ENCODE peak calls at places on chromosomes 16 and 17, in eight cellular contexts. O, Q, S, F, C, G, D and Y are unnamed samples.

GRCh38 chr17:81049973-81050551 is 15.1 kb downstream of the BAIAP2 start:
- DNase-seq in O (no peak), Q (peak), S (peak), F (no peak), C (no peak), G (peak), D (no peak), Y (no peak)

GRCh38 chr16:28915181-28915580 is 9.9 kb downstream of the RABEP2 start:
- DNase-seq in O (no peak), Q (peak), S (peak), F (no peak), C (no peak), G (peak), D (no peak), Y (peak)

GRCh38 chr16:69073181-69073669 is 32.2 kb upstream of the HAS3 start:
- DNase-seq in O (no peak), Q (peak), S (peak), F (no peak), C (no peak), G (peak), D (no peak), Y (peak)

GRCh38 chr17:52383493-52384100 is 225.1 kb upstream of the CA10 start:
- DNase-seq in O (peak), Q (peak), S (peak), F (no peak), C (no peak), G (peak), D (no peak), Y (no peak)

GRCh38 chr17:29884995-29885394 is 45.0 kb downstream of the SSH2 start:
- DNase-seq in O (no peak), Q (no peak), S (no peak), F (no peak), C (no peak), G (no peak), D (no peak), Y (no peak)

GRCh38 chr16:57381791-57382534 is 9.7 kb downstream of the CX3CL1 start:
- DNase-seq in O (no peak), Q (no peak), S (no peak), F (no peak), C (no peak), G (no peak), D (no peak), Y (no peak)

GRCh38 chr17:30345527-30346075 is 11.7 kb upstream of the TMIGD1 start:
- DNase-seq in O (no peak), Q (no peak), S (no peak), F (no peak), C (no peak), G (no peak), D (no peak), Y (no peak)

GRCh38 chr16:9415588-9415987 is 324.1 kb downstream of the HAPSTR1 start:
- DNase-seq in O (peak), Q (no peak), S (no peak), F (no peak), C (no peak), G (no peak), D (no peak), Y (no peak)

GRCh38 chr16:84532855-84533486 is 28.5 kb upstream of the MEAK7 start:
- DNase-seq in O (no peak), Q (no peak), S (no peak), F (no peak), C (no peak), G (no peak), D (no peak), Y (no peak)

GRCh38 chr17:72539981-72540897 is 419.4 kb downstream of the SOX9 start:
- DNase-seq in O (peak), Q (peak), S (peak), F (peak), C (no peak), G (peak), D (peak), Y (peak)

GRCh38 chr16:22353188-22353919 is 21.1 kb downstream of the CDR2 start:
- DNase-seq in O (peak), Q (peak), S (peak), F (no peak), C (no peak), G (peak), D (no peak), Y (peak)

GRCh38 chr17:1109606-1110523 is 69.9 kb downstream of the ABR start:
- DNase-seq in O (peak), Q (peak), S (peak), F (no peak), C (no peak), G (no peak), D (no peak), Y (peak)

GRCh38 chr17:62657664-62658063 is 30.2 kb downstream of the MRC2 start:
- DNase-seq in O (no peak), Q (no peak), S (no peak), F (peak), C (no peak), G (no peak), D (no peak), Y (no peak)

GRCh38 chr16:22007509-22008214 is at the start of gene MOSMO:
- DNase-seq in O (peak), Q (peak), S (peak), F (peak), C (no peak), G (peak), D (peak), Y (peak)

GRCh38 chr17:79353548-79353947 is 257.3 kb downstream of the RBFOX3 start:
- DNase-seq in O (no peak), Q (no peak), S (no peak), F (no peak), C (no peak), G (no peak), D (no peak), Y (no peak)

GRCh38 chr16:57938936-57939871 is 31.7 kb downstream of the CNGB1 start:
- DNase-seq in O (no peak), Q (peak), S (peak), F (peak), C (no peak), G (peak), D (peak), Y (peak)

GRCh38 chr17:41199421-41200098 is 9.9 kb downstream of the KRTAP9-1 start:
- DNase-seq in O (no peak), Q (no peak), S (no peak), F (no peak), C (no peak), G (no peak), D (no peak), Y (no peak)

GRCh38 chr17:66337866-66338472 is 35.6 kb downstream of the PRKCA start:
- DNase-seq in O (no peak), Q (no peak), S (no peak), F (no peak), C (no peak), G (peak), D (no peak), Y (no peak)

GRCh38 chr17:60577147-60577925 is 22.7 kb upstream of the PPM1D start:
- DNase-seq in O (peak), Q (peak), S (no peak), F (no peak), C (no peak), G (no peak), D (peak), Y (peak)

GRCh38 chr16:50281391-50282009 is 15.1 kb downstream of the ADCY7 start:
- DNase-seq in O (no peak), Q (no peak), S (no peak), F (no peak), C (no peak), G (no peak), D (no peak), Y (no peak)

GRCh38 chr16:28162326-28162877 is 49.4 kb downstream of the XPO6 start:
- DNase-seq in O (no peak), Q (no peak), S (no peak), F (no peak), C (no peak), G (no peak), D (no peak), Y (no peak)

GRCh38 chr16:81598083-81598482 is 153.5 kb downstream of the CMIP start:
- DNase-seq in O (no peak), Q (no peak), S (no peak), F (no peak), C (no peak), G (no peak), D (no peak), Y (no peak)

GRCh38 chr17:36124879-36125824 is 21.5 kb downstream of the CCL4 start:
- DNase-seq in O (peak), Q (no peak), S (peak), F (no peak), C (no peak), G (no peak), D (peak), Y (no peak)
- TF ChIP-seq CTCF in O (no peak), Q (no peak), S (no peak), F (no peak), C (no peak), G (no peak), D (no peak), Y (no peak)

GRCh38 chr17:3602499-3602898 is 6.7 kb downstream of the TRPV1 start:
- DNase-seq in O (peak), Q (no peak), S (peak), F (no peak), C (no peak), G (peak), D (no peak), Y (no peak)
- TF ChIP-seq CTCF in O (no peak), Q (peak), S (peak), F (peak), C (peak), G (peak), D (no peak), Y (peak)

DNA sequence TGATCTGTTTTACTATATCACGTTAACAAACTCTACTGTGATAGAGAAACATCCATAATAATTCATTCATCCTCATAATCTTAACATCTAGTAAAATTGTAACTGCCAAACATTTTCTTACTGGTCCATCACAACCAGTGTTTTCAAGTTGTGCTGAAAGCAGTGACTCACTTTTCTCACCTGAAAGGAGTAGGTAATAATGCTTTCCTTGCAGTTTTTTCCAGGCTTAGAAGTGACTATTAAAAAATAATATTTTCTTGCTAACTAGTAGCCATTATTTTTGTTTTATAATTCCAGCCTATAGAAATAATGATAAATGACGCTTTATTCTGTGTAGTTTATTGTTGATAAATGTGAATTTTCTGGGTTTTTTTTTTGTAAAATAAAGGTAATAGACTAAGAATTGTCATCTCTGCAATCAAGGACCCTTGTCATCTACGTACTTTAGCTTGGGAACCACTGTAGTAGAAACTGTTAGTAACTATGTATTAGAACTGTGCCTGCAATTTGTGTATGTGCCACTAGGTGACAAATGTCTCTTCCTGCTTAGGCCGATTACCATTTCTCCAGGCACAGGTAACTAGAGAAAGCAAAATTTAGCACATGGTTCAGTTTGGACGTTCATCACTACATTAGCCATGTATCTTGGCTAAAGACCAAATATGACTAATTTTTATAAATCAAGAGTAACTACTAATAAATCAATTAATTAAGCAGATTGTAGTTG is 409.4 kb upstream of the ERCC4 start:
- DNase-seq in O (no peak), Q (peak), S (no peak), F (no peak), C (no peak), G (no peak), D (no peak), Y (no peak)
- TF ChIP-seq CTCF in O (no peak), Q (peak), S (no peak), F (no peak), C (no peak), G (no peak), D (no peak), Y (peak)

DNA sequence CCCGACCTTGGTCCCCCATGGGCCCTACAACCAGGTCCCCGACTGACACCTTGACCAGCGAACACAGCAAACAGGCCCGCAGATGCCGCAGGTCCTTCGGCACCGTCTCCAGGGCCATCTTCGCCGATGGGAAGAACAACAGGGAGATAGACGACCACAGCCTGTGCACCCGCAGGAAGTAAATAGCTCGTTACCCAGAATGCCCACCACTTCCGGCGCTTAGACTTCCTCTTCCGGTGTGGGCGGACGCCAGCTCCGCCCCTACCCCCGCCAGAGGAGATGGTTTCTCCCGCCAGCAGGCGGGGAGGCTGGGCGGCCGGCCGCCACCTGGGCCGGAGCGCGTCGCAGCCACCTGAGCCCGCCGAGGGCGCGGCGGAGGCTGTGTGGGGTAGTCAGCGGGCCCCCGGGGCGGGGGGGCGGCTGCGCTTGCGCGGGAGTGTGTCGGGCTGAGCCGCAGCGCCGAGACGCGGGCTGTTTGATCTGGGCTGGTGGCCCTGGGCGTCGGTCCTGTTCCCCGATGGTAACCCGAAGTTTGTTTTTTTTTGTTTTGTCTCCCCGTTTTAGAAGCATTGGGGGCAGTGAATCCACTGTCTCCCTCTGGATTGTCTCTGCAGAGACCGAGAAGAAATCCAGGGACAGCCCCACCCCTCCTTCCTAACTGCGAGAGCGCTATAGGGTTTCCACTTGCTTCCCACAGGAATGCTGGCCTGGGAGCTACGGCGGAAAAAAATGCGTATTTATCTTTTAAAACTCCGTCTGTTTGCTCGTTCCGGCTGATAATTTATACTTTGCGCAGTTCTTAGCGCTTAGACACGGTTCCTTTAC is at the start of gene SUPT4H1:
- DNase-seq in O (peak), Q (peak), S (peak), F (peak), C (no peak), G (peak), D (peak), Y (peak)
- TF ChIP-seq CTCF in O (no peak), Q (no peak), S (peak), F (peak), C (no peak), G (no peak), D (no peak), Y (no peak)